ENCODE peak calls at places on chromosome 16, in four cellular contexts. One of them, this sample, is unnamed.
A peak's percentile ranks its signal among the peaks of the same experiment; 100 is the strongest.

GRCh38 chr16:68346892-68347480 is 36.2 kb downstream of the PRMT7 start:
- DNase-seq in NCI-H510A treated with DMSO at 0.1 percent for 48 hours: no peak
- DNase-seq in T-helper 17 cell: no peak
- DNase-seq in fibroblast of gingiva: no peak
- DNase-seq in this sample: no peak

GRCh38 chr16:51818342-51818944 is 667.4 kb upstream of the SALL1 start:
- DNase-seq in NCI-H510A treated with DMSO at 0.1 percent for 48 hours: peak; percentile 72
- DNase-seq in T-helper 17 cell: no peak
- DNase-seq in fibroblast of gingiva: peak; percentile 38
- DNase-seq in this sample: peak; percentile 39

GRCh38 chr16:80563066-80563465 is 22.3 kb downstream of the DYNLRB2 start:
- DNase-seq in NCI-H510A treated with DMSO at 0.1 percent for 48 hours: no peak
- DNase-seq in T-helper 17 cell: no peak
- DNase-seq in fibroblast of gingiva: no peak
- DNase-seq in this sample: no peak

GRCh38 chr16:62213763-62214162 is 177.5 kb upstream of the CDH8 start:
- DNase-seq in NCI-H510A treated with DMSO at 0.1 percent for 48 hours: no peak
- DNase-seq in T-helper 17 cell: no peak
- DNase-seq in fibroblast of gingiva: no peak
- DNase-seq in this sample: no peak

GRCh38 chr16:80527297-80527696 is 13.5 kb upstream of the DYNLRB2 start:
- DNase-seq in NCI-H510A treated with DMSO at 0.1 percent for 48 hours: peak; percentile 10
- DNase-seq in T-helper 17 cell: no peak
- DNase-seq in fibroblast of gingiva: no peak
- DNase-seq in this sample: peak; percentile 4

GRCh38 chr16:86030116-86030515 is 131.2 kb downstream of the IRF8 start:
- DNase-seq in NCI-H510A treated with DMSO at 0.1 percent for 48 hours: no peak
- DNase-seq in T-helper 17 cell: no peak
- DNase-seq in fibroblast of gingiva: no peak
- DNase-seq in this sample: no peak

GRCh38 chr16:29116980-29117379 is 132.1 kb downstream of the LAT start:
- DNase-seq in NCI-H510A treated with DMSO at 0.1 percent for 48 hours: no peak
- DNase-seq in T-helper 17 cell: no peak
- DNase-seq in fibroblast of gingiva: no peak
- DNase-seq in this sample: no peak

GRCh38 chr16:11016993-11017392 is 72.6 kb downstream of the CLEC16A start:
- DNase-seq in NCI-H510A treated with DMSO at 0.1 percent for 48 hours: no peak
- DNase-seq in T-helper 17 cell: no peak
- DNase-seq in fibroblast of gingiva: peak; percentile 17
- DNase-seq in this sample: no peak

GRCh38 chr16:88338111-88338510 is 44.6 kb upstream of the ZNF469 start:
- DNase-seq in NCI-H510A treated with DMSO at 0.1 percent for 48 hours: no peak
- DNase-seq in T-helper 17 cell: no peak
- DNase-seq in fibroblast of gingiva: no peak
- DNase-seq in this sample: no peak

GRCh38 chr16:80144191-80144590 is 396.6 kb upstream of the DYNLRB2 start:
- DNase-seq in NCI-H510A treated with DMSO at 0.1 percent for 48 hours: no peak
- DNase-seq in T-helper 17 cell: no peak
- DNase-seq in fibroblast of gingiva: no peak
- DNase-seq in this sample: no peak

GRCh38 chr16:82111944-82112343 is 58.1 kb downstream of the MPHOSPH6 start:
- DNase-seq in NCI-H510A treated with DMSO at 0.1 percent for 48 hours: no peak
- DNase-seq in T-helper 17 cell: no peak
- DNase-seq in fibroblast of gingiva: no peak
- DNase-seq in this sample: no peak

GRCh38 chr16:9119795-9120194 is 28.4 kb downstream of the HAPSTR1 start:
- DNase-seq in NCI-H510A treated with DMSO at 0.1 percent for 48 hours: no peak
- DNase-seq in T-helper 17 cell: no peak
- DNase-seq in fibroblast of gingiva: peak; percentile 95
- DNase-seq in this sample: no peak

This sample was measured in NCI-H748 treated with DMSO at 0.1 percent for 48 hours.